ENCODE peak calls at places on chromosomes 4 and X, in five cellular contexts. A is stimulated activated CD4-positive, alpha-beta T cell treated with anti-CD3 and anti-CD28 coated beads, Interleukin-1b, Interleukin-23, amount 100 ng/mL, for 1 hour; T is NCI-H1105; F is HT1080; H is EH. L is an unnamed sample.

GRCh38 chr4:80498725-80499124 is 163.2 kb downstream of the CFAP299 start:
- DNase-seq in A (no peak), T (no peak), F (no peak), H (no peak), L (no peak)

GRCh38 chrX:103398321-103398937 is 22.1 kb downstream of the BEX3 start:
- DNase-seq in A (no peak), T (no peak), F (peak; percentile 87), H (peak; percentile 86), L (no peak)

GRCh38 chrX:56963377-56963776 is 32.0 kb downstream of the SPIN3 start:
- DNase-seq in A (no peak), T (no peak), F (no peak), H (no peak), L (no peak)

GRCh38 chr4:94802091-94802490 is 44.3 kb downstream of the BMPR1B start:
- DNase-seq in A (no peak), T (no peak), F (no peak), H (no peak), L (no peak)

GRCh38 chr4:102843273-102843672 is 15.9 kb upstream of the UBE2D3 start:
- DNase-seq in A (no peak), T (no peak), F (no peak), H (no peak), L (no peak)

GRCh38 chr4:36227913-36228312 is 16.4 kb downstream of the ARAP2 start:
- DNase-seq in A (no peak), T (no peak), F (no peak), H (no peak), L (no peak)

GRCh38 chr4:164871673-164872072 is 5.3 kb upstream of the APELA start:
- DNase-seq in A (no peak), T (no peak), F (no peak), H (no peak), L (no peak)

GRCh38 chr4:81724925-81725329 is 253.2 kb upstream of the RASGEF1B start:
- DNase-seq in A (no peak), T (no peak), F (peak; percentile 26), H (no peak), L (no peak)

GRCh38 chr4:166140951-166141350 is 267.9 kb downstream of the TLL1 start:
- DNase-seq in A (no peak), T (no peak), F (no peak), H (no peak), L (no peak)

GRCh38 chrX:97021680-97022079 is 138.0 kb downstream of the RPA4 start:
- DNase-seq in A (no peak), T (no peak), F (peak; percentile 47), H (peak; percentile 29), L (no peak)

GRCh38 chr4:141730805-141731204 is 94.4 kb downstream of the IL15 start:
- DNase-seq in A (no peak), T (no peak), F (peak; percentile 13), H (peak; percentile 60), L (no peak)

GRCh38 chrX:276588-277171 is 4.5 kb upstream of the PLCXD1 start:
- DNase-seq in A (no peak), T (no peak), F (no peak), H (peak; percentile 79), L (no peak)

GRCh38 chr4:104747635-104748034 is 252.9 kb upstream of the CXXC4 start:
- DNase-seq in A (no peak), T (no peak), F (peak; percentile 32), H (no peak), L (no peak)

GRCh38 chrX:49876750-49877149 is 2.5 kb upstream of the USP27X start:
- DNase-seq in A (no peak), T (peak; percentile 7), F (no peak), H (peak; percentile 26), L (no peak)

GRCh38 chr4:66927937-66928336 is 617.4 kb downstream of the CENPC start:
- DNase-seq in A (no peak), T (peak; percentile 90), F (no peak), H (no peak), L (peak; percentile 85)

GRCh38 chr4:169293343-169294176 is 22.8 kb upstream of the SH3RF1 start:
- DNase-seq in A (no peak), T (no peak), F (no peak), H (no peak), L (no peak)